ENCODE peak calls at places on chromosomes 13 and 19, in eight cellular contexts. X is NT2/D1, N is colonic mucosa, W is fibroblast of lung, R is neural progenitor cell, G is AG04450, J is body of pancreas, D is stomach. A is an unnamed sample.
A peak's percentile ranks its signal among the peaks of the same experiment; 100 is the strongest.

GRCh38 chr13:107006646-107007045 is 438.7 kb upstream of the ARGLU1 start:
- DNase-seq in G (no peak), J (no peak), X (no peak), R (no peak), D (no peak), N (no peak), W (peak; percentile 61), A (no peak)

GRCh38 chr13:76225815-76226489 is 589.8 kb downstream of the LMO7 start:
- DNase-seq in N (no peak), J (no peak), R (peak; percentile 55), X (no peak), G (peak; percentile 38), W (peak; percentile 40), D (no peak), A (no peak)

GRCh38 chr19:34841780-34842179 is 68.8 kb upstream of the ZNF599 start:
- DNase-seq in G (no peak), J (no peak), W (no peak), D (no peak), X (no peak), R (peak; percentile 17), N (no peak), A (no peak)

GRCh38 chr19:12872255-12872654 is 9.0 kb downstream of the DNASE2 start:
- DNase-seq in G (no peak), W (no peak), R (no peak), X (no peak), D (no peak), N (no peak), J (no peak), A (no peak)

GRCh38 chr13:98511435-98511834 is 65.5 kb downstream of the STK24 start:
- DNase-seq in W (no peak), R (no peak), D (no peak), N (no peak), X (no peak), G (no peak), J (no peak), A (no peak)

GRCh38 chr13:44273991-44274810 is 99.4 kb upstream of the SERP2 start:
- DNase-seq in G (peak; percentile 45), X (no peak), R (no peak), N (no peak), J (no peak), D (no peak), W (no peak), A (no peak)

GRCh38 chr19:55447421-55448174 is 4.5 kb upstream of the SHISA7 start:
- DNase-seq in N (no peak), X (no peak), W (no peak), D (no peak), J (no peak), R (peak; percentile 68), G (no peak), A (no peak)

GRCh38 chr19:44807162-44807561 is 1.7 kb upstream of the BCAM start:
- DNase-seq in X (no peak), W (no peak), N (peak; percentile 80), R (no peak), D (peak; percentile 58), J (no peak), G (no peak), A (no peak)

DNA sequence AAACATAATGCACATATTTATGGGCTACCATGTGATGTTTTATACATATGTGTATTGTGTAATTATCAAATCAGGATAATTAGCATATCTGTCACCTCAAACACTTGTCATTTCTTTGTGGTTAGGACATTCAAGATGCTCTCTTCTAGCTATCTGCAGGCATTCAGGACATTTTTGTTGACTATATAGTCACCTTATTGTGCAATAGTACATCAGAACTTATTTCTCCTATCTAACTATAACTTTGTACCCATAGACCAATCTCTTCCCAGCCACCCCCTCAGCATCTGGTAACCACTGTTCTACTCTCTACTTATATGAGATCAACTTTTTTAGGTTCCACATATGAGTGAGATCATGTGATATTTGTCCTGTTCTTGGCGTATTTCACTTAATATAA is 20.3 kb downstream of the ZNF420 start:
- DNase-seq in N (no peak), R (no peak), J (no peak), X (no peak), D (no peak), W (no peak), G (no peak), A (no peak)
- H3K9me3 ChIP-seq in N (peaks cover 3% of the 10 kb centered on the region), R (peaks cover 30% of the 10 kb centered on the region), J (peaks cover 6% of the 10 kb centered on the region), X (peaks cover 13% of the 10 kb centered on the region), D (peaks cover 40% of the 10 kb centered on the region), W (no peaks in the 10 kb centered on the region), G (peaks cover 30% of the 10 kb centered on the region), A (peaks cover 10% of the 10 kb centered on the region)

GRCh38 chr13:111469916-111470506 is 149.6 kb downstream of the TEX29 start:
- DNase-seq in W (no peak), D (no peak), R (no peak), J (no peak), G (no peak), N (no peak), X (no peak), A (no peak)

GRCh38 chr13:111469450-111469849 is 149.0 kb downstream of the TEX29 start:
- DNase-seq in G (no peak), R (no peak), X (no peak), D (no peak), N (no peak), J (no peak), W (no peak), A (no peak)

GRCh38 chr13:111470933-111471332 is 150.5 kb downstream of the TEX29 start:
- DNase-seq in R (no peak), W (no peak), G (no peak), J (no peak), D (no peak), N (no peak), X (no peak), A (no peak)

GRCh38 chr13:111468037-111468959 is 147.9 kb downstream of the TEX29 start:
- DNase-seq in G (no peak), X (no peak), N (no peak), R (no peak), W (no peak), D (no peak), J (no peak), A (no peak)

DNA sequence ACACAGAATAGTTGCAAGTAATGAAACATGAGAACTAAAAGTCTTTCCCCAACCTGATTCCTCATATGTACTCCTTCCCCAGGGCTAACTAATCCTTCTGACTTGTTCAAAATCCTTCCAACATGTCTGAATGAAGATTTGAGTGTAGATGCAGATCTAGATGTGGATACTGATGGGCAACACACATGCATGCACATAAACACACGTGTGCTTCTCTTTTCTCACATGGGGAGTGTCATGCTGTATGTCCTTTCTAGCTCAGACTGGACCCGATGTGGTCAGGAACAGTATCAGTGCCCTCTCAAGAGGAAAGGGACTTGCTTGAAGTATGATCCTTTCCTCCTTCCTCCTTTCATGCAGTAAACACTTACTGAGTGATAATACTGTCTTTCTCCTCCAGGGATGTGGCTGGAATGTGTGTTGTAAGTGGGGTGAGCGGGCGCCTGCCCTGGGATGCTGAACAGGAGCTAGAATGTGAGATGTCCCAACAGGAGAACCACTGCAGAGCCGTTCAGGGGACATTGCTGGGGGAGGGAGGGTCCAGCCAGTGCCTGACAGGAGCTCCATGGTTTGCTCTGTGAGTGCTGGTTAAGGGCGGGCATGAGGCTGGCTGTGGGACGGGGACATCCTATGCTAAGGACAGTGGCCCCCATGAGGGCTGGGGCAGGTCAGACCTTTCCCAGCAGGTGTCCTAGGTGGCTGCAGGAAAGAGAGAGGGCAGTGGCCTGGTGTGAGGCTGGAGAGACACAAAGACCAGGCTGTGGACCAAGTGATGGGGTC is 146.9 kb downstream of the TEX29 start:
- DNase-seq in N (no peak), R (no peak), J (no peak), D (no peak), X (no peak), W (no peak), G (no peak), A (no peak)
- H3K9me3 ChIP-seq in N (no peaks in the 10 kb centered on the region), R (no peaks in the 10 kb centered on the region), J (no peaks in the 10 kb centered on the region), D (no peaks in the 10 kb centered on the region), X (no peaks in the 10 kb centered on the region), W (no peaks in the 10 kb centered on the region), G (peaks cover 20% of the 10 kb centered on the region), A (no peaks in the 10 kb centered on the region)

GRCh38 chr19:22527554-22527953 is 105.4 kb upstream of the ZNF98 start:
- DNase-seq in R (no peak), N (no peak), D (no peak), J (no peak), X (no peak), G (no peak), W (no peak), A (no peak)

GRCh38 chr19:22528956-22529355 is 105.2 kb upstream of the ZNF492 start:
- DNase-seq in X (no peak), D (no peak), G (no peak), J (no peak), W (no peak), R (no peak), N (no peak), A (no peak)

GRCh38 chr19:22523940-22524339 is 101.8 kb upstream of the ZNF98 start:
- DNase-seq in W (no peak), N (no peak), G (no peak), D (no peak), J (no peak), X (no peak), R (no peak), A (no peak)

GRCh38 chr19:22530042-22530441 is 104.1 kb upstream of the ZNF492 start:
- DNase-seq in N (no peak), X (no peak), G (no peak), J (peak; percentile 81), D (no peak), W (no peak), R (no peak), A (no peak)

DNA sequence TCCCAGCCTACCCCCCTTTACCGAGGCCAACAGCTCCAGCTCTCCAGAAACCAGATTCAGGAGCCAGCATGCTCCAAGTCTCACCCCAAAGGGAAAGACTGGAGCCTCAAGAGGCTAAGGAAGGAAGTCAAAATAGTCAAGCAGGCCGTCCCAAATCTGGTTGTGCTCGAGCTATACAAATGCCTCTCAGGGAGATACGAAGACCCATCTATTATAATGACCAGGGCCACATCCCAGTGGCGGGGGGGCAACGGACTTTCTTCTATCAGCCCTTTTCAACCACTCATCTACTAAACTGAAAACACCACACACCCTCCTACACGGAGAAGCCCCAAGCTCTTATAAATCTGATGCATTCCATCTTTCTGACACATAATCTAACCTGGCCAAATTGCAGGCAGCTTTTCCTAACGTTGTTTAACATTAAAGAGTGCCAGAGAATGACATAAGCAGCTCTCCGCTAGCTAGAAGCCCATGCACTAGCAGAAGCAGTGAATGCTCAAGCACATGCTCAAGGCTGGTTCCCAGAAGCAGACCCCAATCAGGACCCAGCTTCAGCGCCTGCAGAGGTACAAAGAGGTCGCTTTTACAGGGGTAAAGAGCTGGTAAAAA is 104.6 kb upstream of the ZNF98 start:
- DNase-seq in J (peak; percentile 54), X (no peak), W (no peak), R (no peak), G (no peak), D (no peak), N (no peak), A (no peak)
- H3K9me3 ChIP-seq in J (no peaks in the 10 kb centered on the region), X (no peaks in the 10 kb centered on the region), W (no peaks in the 10 kb centered on the region), R (peaks cover 13% of the 10 kb centered on the region), G (peaks cover 32% of the 10 kb centered on the region), D (peaks cover 2% of the 10 kb centered on the region), N (no peaks in the 10 kb centered on the region), A (no peaks in the 10 kb centered on the region)

GRCh38 chr19:39987167-39987566 is 9.7 kb upstream of the ZNF546 start:
- DNase-seq in D (no peak), N (no peak), G (no peak), J (no peak), X (no peak), W (no peak), R (no peak), A (no peak)

GRCh38 chr19:39982883-39983282 is 11.9 kb downstream of the PSMC4 start:
- DNase-seq in R (no peak), W (no peak), X (no peak), D (no peak), N (no peak), J (no peak), G (no peak), A (no peak)

GRCh38 chr19:39983695-39984302 is 12.8 kb downstream of the PSMC4 start:
- DNase-seq in X (no peak), N (no peak), J (no peak), G (no peak), D (no peak), W (no peak), R (no peak), A (no peak)

GRCh38 chr19:39987596-39987995 is 9.3 kb upstream of the ZNF546 start:
- DNase-seq in G (no peak), W (no peak), J (no peak), N (no peak), X (no peak), D (no peak), R (no peak), A (no peak)

DNA sequence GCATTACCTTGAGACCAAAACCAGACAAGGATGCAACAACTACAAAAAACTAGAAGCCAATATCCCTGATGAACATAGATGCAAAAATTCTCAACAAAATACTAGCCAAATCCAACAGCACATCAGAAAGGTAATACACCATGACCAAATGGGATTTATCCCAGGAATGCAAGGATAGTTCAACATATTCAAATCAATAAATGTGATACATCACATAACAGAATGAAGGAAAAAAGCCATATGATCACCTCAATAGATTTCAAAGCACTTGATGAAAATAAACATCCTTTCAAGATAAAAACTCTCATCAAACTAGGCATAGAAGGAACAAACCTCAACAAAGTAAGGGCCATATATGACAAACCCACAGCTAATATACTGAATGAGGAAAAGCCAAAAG is 10.2 kb upstream of the ZNF546 start:
- DNase-seq in R (no peak), W (no peak), N (no peak), X (no peak), J (no peak), G (no peak), D (no peak), A (no peak)
- H3K9me3 ChIP-seq in R (peaks cover 21% of the 10 kb centered on the region), W (no peaks in the 10 kb centered on the region), N (no peaks in the 10 kb centered on the region), X (peaks cover 37% of the 10 kb centered on the region), J (no peaks in the 10 kb centered on the region), G (peaks cover 9% of the 10 kb centered on the region), D (no peaks in the 10 kb centered on the region), A (peaks cover 9% of the 10 kb centered on the region)

A was measured in T-helper 17 cell.